ENCODE peak calls at places on chromosomes 13 and 19, in four cellular contexts. E, A, T and F are unnamed samples.

GRCh38 chr19:8702350-8702749 is 3.8 kb upstream of the ACTL9 start:
- DNase-seq in E (no peak), A (peak), T (no peak), F (no peak)

GRCh38 chr19:18519962-18520847 is 1.7 kb downstream of the ELL start:
- DNase-seq in E (no peak), A (peak), T (peak), F (peak)

GRCh38 chr13:98466634-98467236 is 110.2 kb downstream of the STK24 start:
- DNase-seq in E (no peak), A (no peak), T (peak), F (no peak)

GRCh38 chr13:80235131-80235530 is 105.8 kb downstream of the SPRY2 start:
- DNase-seq in E (no peak), A (no peak), T (peak), F (peak)

GRCh38 chr13:47846886-47847285 is 154.2 kb downstream of the SUCLA2 start:
- DNase-seq in E (no peak), A (no peak), T (no peak), F (no peak)

GRCh38 chr19:29576761-29577661 is 29.1 kb upstream of the POP4 start:
- DNase-seq in E (peak), A (no peak), T (no peak), F (peak)

GRCh38 chr19:29497241-29497640 is 28.6 kb upstream of the VSTM2B start:
- DNase-seq in E (no peak), A (no peak), T (no peak), F (no peak)

GRCh38 chr19:11982526-11982925 is 17.7 kb downstream of the ZNF763 start:
- DNase-seq in E (no peak), A (no peak), T (no peak), F (no peak)

GRCh38 chr13:33628662-33629061 is 189.3 kb upstream of the RFC3 start:
- DNase-seq in E (no peak), A (no peak), T (no peak), F (no peak)

GRCh38 chr19:768424-768823 is 17.5 kb downstream of the MISP start:
- DNase-seq in E (no peak), A (no peak), T (no peak), F (peak)

GRCh38 chr19:33821871-33822270 is 25.2 kb downstream of the KCTD15 start:
- DNase-seq in E (no peak), A (no peak), T (no peak), F (no peak)

GRCh38 chr13:100154835-100155463 is 66.1 kb downstream of the PCCA start:
- DNase-seq in E (no peak), A (no peak), T (no peak), F (no peak)

GRCh38 chr19:54136086-54136863 is 1.3 kb upstream of the CNOT3 start:
- DNase-seq in E (no peak), A (no peak), T (peak), F (peak)

GRCh38 chr13:102657630-102658029 is 37.2 kb downstream of the METTL21C start:
- DNase-seq in E (no peak), A (no peak), T (no peak), F (no peak)

GRCh38 chr13:29737061-29737460 is 113.4 kb downstream of the UBL3 start:
- DNase-seq in E (no peak), A (no peak), T (no peak), F (peak)

GRCh38 chr13:57739089-57739488 is 107.5 kb downstream of the PCDH17 start:
- DNase-seq in E (no peak), A (no peak), T (no peak), F (no peak)

GRCh38 chr13:46962286-46962941 is 65.6 kb upstream of the HTR2A start:
- DNase-seq in E (no peak), A (no peak), T (no peak), F (no peak)

GRCh38 chr13:62320129-62320724 is 904.6 kb upstream of the PCDH20 start:
- DNase-seq in E (peak), A (no peak), T (peak), F (no peak)

GRCh38 chr19:13461536-13461935 is 44.7 kb downstream of the CACNA1A start:
- DNase-seq in E (peak), A (no peak), T (no peak), F (no peak)

GRCh38 chr13:54449922-54450321 is 1421.3 kb downstream of the OLFM4 start:
- DNase-seq in E (no peak), A (no peak), T (peak), F (no peak)

GRCh38 chr19:28867978-28868377 is 345.0 kb downstream of the UQCRFS1 start:
- DNase-seq in E (no peak), A (no peak), T (no peak), F (no peak)

GRCh38 chr19:38031423-38031770 is 124.4 kb downstream of the SIPA1L3 start:
- DNase-seq in E (no peak), A (no peak), T (no peak), F (peak)

GRCh38 chr13:40910324-40911050 is 108.6 kb downstream of the ELF1 start:
- DNase-seq in E (no peak), A (no peak), T (no peak), F (no peak)

GRCh38 chr13:30607908-30608307 is 9.8 kb upstream of the USPL1 start:
- DNase-seq in E (no peak), A (peak), T (peak), F (no peak)

GRCh38 chr13:84609716-84610115 is 727.4 kb upstream of the SLITRK1 start:
- DNase-seq in E (no peak), A (no peak), T (no peak), F (peak)

GRCh38 chr13:103517066-103517767 is 451.0 kb upstream of the SLC10A2 start:
- DNase-seq in E (no peak), A (no peak), T (no peak), F (peak)

GRCh38 chr19:5308471-5309437 is 31.9 kb downstream of the PTPRS start:
- DNase-seq in E (peak), A (no peak), T (no peak), F (no peak)

GRCh38 chr13:32783067-32783466 is 196.8 kb downstream of the PDS5B start:
- DNase-seq in E (peak), A (no peak), T (no peak), F (no peak)

GRCh38 chr19:17184381-17184841 is 30.7 kb upstream of the USE1 start:
- DNase-seq in E (no peak), A (peak), T (no peak), F (no peak)

GRCh38 chr19:38648789-38649304 is 1.4 kb downstream of the ACTN4 start:
- DNase-seq in E (no peak), A (no peak), T (no peak), F (no peak)